ENCODE peak calls at places on chromosomes 1 and 21, in four cellular contexts. One of them, this sample, is unnamed.

GRCh38 chr1:6128276-6129081 is 51.6 kb downstream of the CHD5 start:
- DNase-seq in HepG2: no peak
- DNase-seq in GM12878: no peak
- DNase-seq in K562: no peak
- DNase-seq in this sample: no peak

GRCh38 chr1:16615253-16616252 is 2.2 kb upstream of the NBPF1 start:
- DNase-seq in HepG2: no peak
- DNase-seq in GM12878: no peak
- DNase-seq in K562: peak; percentile 44
- DNase-seq in this sample: no peak

GRCh38 chr1:46822248-46822826 is 23.5 kb downstream of the CYP4B1 start:
- DNase-seq in HepG2: no peak
- DNase-seq in GM12878: no peak
- DNase-seq in K562: no peak
- DNase-seq in this sample: no peak

GRCh38 chr21:34796518-34797201 is 127.9 kb downstream of the CLIC6 start:
- DNase-seq in HepG2: peak; percentile 63
- DNase-seq in GM12878: no peak
- DNase-seq in K562: no peak
- DNase-seq in this sample: peak; percentile 72

GRCh38 chr1:113275083-113275482 is 115.2 kb upstream of the MAGI3 start:
- DNase-seq in HepG2: no peak
- DNase-seq in GM12878: no peak
- DNase-seq in K562: no peak
- DNase-seq in this sample: no peak

GRCh38 chr1:24311234-24311633 is 7.9 kb upstream of the GRHL3 start:
- DNase-seq in HepG2: no peak
- DNase-seq in GM12878: no peak
- DNase-seq in K562: peak; percentile 41
- DNase-seq in this sample: no peak

GRCh38 chr21:45981154-45981606 is 390 bp upstream of the COL6A1 start:
- DNase-seq in HepG2: peak; percentile 47
- DNase-seq in GM12878: no peak
- DNase-seq in K562: peak; percentile 94
- DNase-seq in this sample: peak; percentile 52

GRCh38 chr21:14095021-14095420 is 115.7 kb downstream of the LIPI start:
- DNase-seq in HepG2: no peak
- DNase-seq in GM12878: no peak
- DNase-seq in K562: no peak
- DNase-seq in this sample: no peak

GRCh38 chr1:62436039-62436465 is 797 bp upstream of the USP1 start:
- DNase-seq in HepG2: no peak
- DNase-seq in GM12878: no peak
- DNase-seq in K562: no peak
- DNase-seq in this sample: no peak

GRCh38 chr1:237774246-237774645 is 116.5 kb downstream of the ZP4 start:
- DNase-seq in HepG2: no peak
- DNase-seq in GM12878: no peak
- DNase-seq in K562: no peak
- DNase-seq in this sample: no peak

GRCh38 chr1:223393275-223394214 is at the start of gene CCDC185:
- DNase-seq in HepG2: no peak
- DNase-seq in GM12878: no peak
- DNase-seq in K562: no peak
- DNase-seq in this sample: no peak

GRCh38 chr21:45322231-45322959 is 34.7 kb upstream of the POFUT2 start:
- DNase-seq in HepG2: no peak
- DNase-seq in GM12878: no peak
- DNase-seq in K562: no peak
- DNase-seq in this sample: no peak

GRCh38 chr1:31785020-31785946 is 21.1 kb upstream of the ADGRB2 start:
- DNase-seq in HepG2: no peak
- DNase-seq in GM12878: no peak
- DNase-seq in K562: no peak
- DNase-seq in this sample: no peak

GRCh38 chr21:33801424-33802405 is 113.9 kb downstream of the ATP5PO start:
- DNase-seq in HepG2: peak; percentile 1
- DNase-seq in GM12878: no peak
- DNase-seq in K562: no peak
- DNase-seq in this sample: peak; percentile 44

GRCh38 chr21:43196789-43197188 is 28.0 kb downstream of the CRYAA start:
- DNase-seq in HepG2: no peak
- DNase-seq in GM12878: no peak
- DNase-seq in K562: no peak
- DNase-seq in this sample: no peak

GRCh38 chr1:47618222-47618720 is 180.4 kb downstream of the FOXD2 start:
- DNase-seq in HepG2: no peak
- DNase-seq in GM12878: no peak
- DNase-seq in K562: no peak
- DNase-seq in this sample: no peak

GRCh38 chr1:46370214-46370633 is 23.9 kb upstream of the FAAH start:
- DNase-seq in HepG2: no peak
- DNase-seq in GM12878: peak; percentile 37
- DNase-seq in K562: peak; percentile 72
- DNase-seq in this sample: no peak

GRCh38 chr1:109627692-109628399 is 8.2 kb downstream of the AMPD2 start:
- DNase-seq in HepG2: no peak
- DNase-seq in GM12878: no peak
- DNase-seq in K562: no peak
- DNase-seq in this sample: no peak

GRCh38 chr1:14661220-14661619 is 62.7 kb downstream of the KAZN start:
- DNase-seq in HepG2: no peak
- DNase-seq in GM12878: no peak
- DNase-seq in K562: no peak
- DNase-seq in this sample: no peak

GRCh38 chr1:204812842-204813241 is 57.8 kb upstream of the NFASC start:
- DNase-seq in HepG2: no peak
- DNase-seq in GM12878: no peak
- DNase-seq in K562: no peak
- DNase-seq in this sample: no peak
- TF ChIP-seq REST in HepG2: no peak
- TF ChIP-seq REST in GM12878: no peak
- TF ChIP-seq REST in K562: no peak
- TF ChIP-seq REST in this sample: no peak

GRCh38 chr1:76891931-76892330 is 24.7 kb downstream of the ST6GALNAC5 start:
- DNase-seq in HepG2: no peak
- DNase-seq in GM12878: no peak
- DNase-seq in K562: no peak
- DNase-seq in this sample: no peak
- TF ChIP-seq SRF in HepG2: no peak
- TF ChIP-seq SRF in GM12878: no peak
- TF ChIP-seq SRF in K562: no peak
- TF ChIP-seq SRF in this sample: no peak

GRCh38 chr1:3779912-3780416 is 7.4 kb downstream of the SMIM1 start:
- DNase-seq in HepG2: no peak
- DNase-seq in GM12878: no peak
- DNase-seq in K562: no peak
- DNase-seq in this sample: no peak
- H3K4me1 ChIP-seq in HepG2: peaks cover 38% of the 10 kb centered on the region
- H3K4me1 ChIP-seq in GM12878: peaks cover 11% of the 10 kb centered on the region
- H3K4me1 ChIP-seq in K562: peaks cover 54% of the 10 kb centered on the region
- H3K4me1 ChIP-seq in this sample: peaks cover 19% of the 10 kb centered on the region

GRCh38 chr1:77219166-77219887 is at the start of gene PIGK:
- DNase-seq in HepG2: peak; percentile 81
- DNase-seq in GM12878: peak; percentile 62
- DNase-seq in K562: peak; percentile 88
- DNase-seq in this sample: peak; percentile 83
- TF ChIP-seq REST in HepG2: no peak
- TF ChIP-seq REST in GM12878: no peak
- TF ChIP-seq REST in K562: no peak
- TF ChIP-seq REST in this sample: no peak

GRCh38 chr1:214793708-214794107 is 190.7 kb downstream of the CENPF start:
- DNase-seq in HepG2: no peak
- DNase-seq in GM12878: no peak
- DNase-seq in K562: no peak
- DNase-seq in this sample: no peak

DNA sequence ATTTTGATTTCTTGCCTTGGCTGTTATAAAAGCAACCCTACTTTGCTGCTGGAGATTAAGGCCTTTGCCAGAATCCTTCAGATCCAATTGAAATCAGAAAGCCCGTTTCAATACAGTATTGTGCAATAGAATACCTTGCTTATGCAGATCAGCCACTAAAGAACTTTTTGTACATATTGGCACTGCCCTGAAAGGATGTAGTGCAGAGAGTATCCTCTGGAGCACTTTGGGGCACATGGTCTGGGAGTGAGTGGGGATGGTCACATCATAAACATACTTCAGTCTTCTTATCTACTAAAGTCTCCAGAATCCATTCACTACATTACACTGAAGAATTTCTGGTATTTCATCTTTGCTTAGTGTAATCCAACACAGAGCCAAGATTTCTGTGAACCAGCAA is 189.0 kb downstream of the CENPF start:
- DNase-seq in HepG2: no peak
- DNase-seq in GM12878: no peak
- DNase-seq in K562: no peak
- DNase-seq in this sample: no peak
- TF ChIP-seq SRF in HepG2: no peak
- TF ChIP-seq SRF in GM12878: no peak
- TF ChIP-seq SRF in K562: no peak
- TF ChIP-seq SRF in this sample: no peak

DNA sequence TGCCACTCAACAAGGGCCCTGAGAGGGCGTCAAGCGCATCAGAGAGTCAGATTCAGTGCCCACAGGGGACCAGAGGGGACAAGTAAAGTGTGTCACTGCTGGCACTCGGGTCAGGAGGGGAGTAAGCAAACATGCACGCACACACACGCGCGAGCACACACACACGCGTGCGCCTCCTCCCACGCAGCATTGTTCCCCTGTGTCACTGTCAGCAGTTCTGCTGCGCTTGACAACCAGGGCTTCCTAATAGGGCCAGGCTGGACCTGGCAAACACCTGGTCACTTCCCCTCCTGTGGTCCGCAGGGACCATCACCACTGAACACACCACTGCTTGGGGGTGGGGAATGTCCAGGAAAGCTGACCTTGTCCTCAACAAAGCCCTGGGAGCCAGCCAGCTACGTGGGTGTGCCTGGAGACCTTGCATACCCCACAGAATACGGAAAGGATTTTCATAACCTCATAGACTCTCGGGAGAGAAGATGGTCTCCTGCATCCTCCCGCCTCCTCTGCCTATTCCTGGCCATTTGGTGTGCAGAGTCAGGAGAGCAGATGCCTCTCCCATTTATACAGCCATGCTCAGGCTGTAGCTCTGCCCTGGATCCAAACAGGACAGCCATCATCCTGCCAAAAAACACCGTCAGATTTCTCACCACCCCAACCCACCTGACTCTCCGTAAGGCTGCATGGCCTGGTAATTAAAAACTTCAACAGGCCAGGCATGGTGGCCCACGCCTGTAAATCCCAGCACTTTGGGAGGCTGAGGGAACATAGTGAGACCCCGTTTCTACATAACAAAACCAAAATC is 73.2 kb downstream of the SSBP3 start:
- DNase-seq in HepG2: no peak
- DNase-seq in GM12878: no peak
- DNase-seq in K562: no peak
- DNase-seq in this sample: no peak
- H3K4me1 ChIP-seq in HepG2: peaks cover 55% of the 10 kb centered on the region
- H3K4me1 ChIP-seq in GM12878: peaks cover 6% of the 10 kb centered on the region
- H3K4me1 ChIP-seq in K562: peaks cover 10% of the 10 kb centered on the region
- H3K4me1 ChIP-seq in this sample: peaks cover 3% of the 10 kb centered on the region

GRCh38 chr1:239367417-239367816 is 19.0 kb upstream of the CHRM3 start:
- DNase-seq in HepG2: no peak
- DNase-seq in GM12878: no peak
- DNase-seq in K562: no peak
- DNase-seq in this sample: no peak
- TF ChIP-seq REST in HepG2: no peak
- TF ChIP-seq REST in GM12878: no peak
- TF ChIP-seq REST in K562: no peak
- TF ChIP-seq REST in this sample: no peak

GRCh38 chr21:18204931-18205330 is 39.7 kb upstream of the CHODL start:
- DNase-seq in HepG2: no peak
- DNase-seq in GM12878: no peak
- DNase-seq in K562: no peak
- DNase-seq in this sample: no peak
- TF ChIP-seq SRF in HepG2: no peak
- TF ChIP-seq SRF in GM12878: no peak
- TF ChIP-seq SRF in K562: no peak
- TF ChIP-seq SRF in this sample: no peak